ENCODE peak calls at places on chromosomes 2 and 18, in six cellular contexts. E is hepatocyte, T is ovary, D is neural progenitor cell, P is GM23338, L is breast epithelium. R is an unnamed sample. For H3K27me3, the result is how much of the 10 kb centered on the place peaks cover.

GRCh38 chr18:25935356-25935755 is 155.1 kb downstream of the SS18 start:
- DNase-seq in E (no peak), T (no peak), D (no peak), P (no peak), L (no peak), R (no peak)

GRCh38 chr2:61645911-61646310 is 107.8 kb upstream of the XPO1 start:
- DNase-seq in E (no peak), T (no peak), D (no peak), P (no peak), L (no peak), R (no peak)

GRCh38 chr2:234218261-234219180 is 168.0 kb downstream of the SPP2 start:
- DNase-seq in E (peak), T (no peak), D (no peak), P (no peak), L (no peak), R (no peak)

GRCh38 chr18:26482567-26482966 is 65.8 kb downstream of the KCTD1 start:
- DNase-seq in E (no peak), T (no peak), D (peak), P (peak), L (no peak), R (no peak)

GRCh38 chr18:27004056-27004829 is 138.7 kb upstream of the AQP4 start:
- DNase-seq in E (no peak), T (no peak), D (peak), P (peak), L (no peak), R (no peak)

GRCh38 chr2:98455494-98455976 is 10.9 kb downstream of the INPP4A start:
- DNase-seq in E (no peak), T (no peak), D (no peak), P (no peak), L (no peak), R (no peak)

GRCh38 chr2:102488063-102488462 is 15.0 kb downstream of the SLC9A4 start:
- DNase-seq in E (peak), T (no peak), D (no peak), P (no peak), L (no peak), R (no peak)

GRCh38 chr18:832085-832681 is 20.1 kb upstream of the YES1 start:
- DNase-seq in E (peak), T (peak), D (peak), P (peak), L (no peak), R (peak)

GRCh38 chr18:41501848-41502247 is 453.2 kb upstream of the PIK3C3 start:
- DNase-seq in E (no peak), T (no peak), D (no peak), P (no peak), L (no peak), R (no peak)

GRCh38 chr2:204104821-204105220 is 168.3 kb downstream of the ICOS start:
- DNase-seq in E (no peak), T (no peak), D (no peak), P (no peak), L (no peak), R (no peak)

GRCh38 chr2:233079953-233080835 is 20.1 kb downstream of the INPP5D start:
- DNase-seq in E (no peak), T (no peak), D (no peak), P (no peak), L (peak), R (no peak)

GRCh38 chr2:177923323-177923722 is 149.3 kb downstream of the PDE11A start:
- DNase-seq in E (no peak), T (no peak), D (no peak), P (no peak), L (no peak), R (no peak)

GRCh38 chr2:241595600-241596140 is 37.1 kb downstream of the BOK start:
- DNase-seq in E (peak), T (no peak), D (peak), P (peak), L (no peak), R (no peak)

GRCh38 chr2:51698005-51698404 is 666.1 kb upstream of the NRXN1 start:
- DNase-seq in E (peak), T (no peak), D (no peak), P (no peak), L (no peak), R (no peak)

GRCh38 chr18:8468911-8469310 is 140.3 kb upstream of the RAB12 start:
- DNase-seq in E (no peak), T (no peak), D (no peak), P (no peak), L (no peak), R (no peak)

GRCh38 chr18:51724790-51725721 is 527.6 kb upstream of the MEX3C start:
- DNase-seq in E (peak), T (no peak), D (no peak), P (peak), L (no peak), R (peak)

GRCh38 chr2:216765810-216766259 is 70.5 kb upstream of the IGFBP5 start:
- DNase-seq in E (peak), T (peak), D (peak), P (peak), L (no peak), R (no peak)

GRCh38 chr2:140108706-140109472 is 1328.7 kb upstream of the NXPH2 start:
- DNase-seq in E (no peak), T (no peak), D (no peak), P (peak), L (no peak), R (no peak)

GRCh38 chr2:227450196-227450851 is 21.6 kb upstream of the AGFG1 start:
- DNase-seq in E (no peak), T (no peak), D (no peak), P (no peak), L (no peak), R (no peak)

GRCh38 chr2:8004250-8004681 is 677.6 kb upstream of the ID2 start:
- DNase-seq in E (peak), T (peak), D (no peak), P (no peak), L (no peak), R (no peak)

GRCh38 chr18:36672437-36673344 is 156.1 kb downstream of the TPGS2 start:
- DNase-seq in E (no peak), T (no peak), D (no peak), P (no peak), L (no peak), R (peak)

GRCh38 chr2:30691948-30692828 is 115.1 kb downstream of the CAPN13 start:
- DNase-seq in E (no peak), T (no peak), D (no peak), P (no peak), L (no peak), R (no peak)
- TF ChIP-seq CTCF in E (peak), T (no peak), D (no peak), P (no peak), L (no peak), R (peak)

GRCh38 chr2:88129313-88129959 is 1.6 kb upstream of the FABP1 start:
- DNase-seq in E (no peak), T (no peak), D (no peak), P (no peak), L (no peak), R (no peak)
- H3K27me3 ChIP-seq in E (under half), T (under half), D (under half), P (under half), L (under half), R (under half)

DNA sequence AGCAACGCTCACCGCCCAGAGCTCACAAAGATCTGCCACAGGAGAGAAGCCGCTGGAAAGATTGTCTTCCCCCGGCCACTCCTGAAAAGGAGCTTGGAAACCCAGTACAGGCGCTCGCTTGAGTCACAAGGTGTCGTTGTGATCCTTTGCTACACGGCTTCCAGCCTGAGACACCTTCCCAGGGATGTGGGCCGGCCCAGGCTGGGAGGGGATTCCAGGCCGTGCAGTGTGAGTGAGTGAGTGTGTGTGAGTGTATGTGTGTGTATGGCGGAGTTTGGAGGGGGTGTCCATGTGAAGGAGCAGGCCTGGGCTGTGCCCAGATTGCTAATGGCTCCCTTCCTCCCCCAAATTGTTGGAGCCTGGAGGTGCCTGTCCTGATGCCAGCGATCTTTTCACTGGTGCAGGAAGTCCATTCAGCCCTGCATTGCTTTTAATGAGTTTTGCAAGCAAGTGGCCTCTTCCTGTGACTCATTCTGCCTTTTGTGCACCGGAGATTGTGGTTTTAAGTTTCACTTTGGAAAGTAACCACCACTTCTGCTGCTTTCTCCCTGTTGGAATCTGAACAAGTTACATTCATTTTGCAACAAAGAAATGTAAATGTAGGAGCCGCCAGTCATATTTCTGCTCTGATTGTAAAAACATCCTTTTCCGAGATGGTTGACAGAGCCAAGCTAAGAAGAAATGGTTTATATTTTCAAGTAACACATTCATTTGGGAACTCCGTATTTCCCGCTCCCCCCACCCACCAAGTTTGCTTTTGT is 83.7 kb downstream of the LPIN1 start:
- DNase-seq in E (peak), T (peak), D (peak), P (peak), L (peak), R (peak)
- H3K4me3 ChIP-seq in E (peak), T (peak), D (peak), P (peak), L (peak), R (peak)

DNA sequence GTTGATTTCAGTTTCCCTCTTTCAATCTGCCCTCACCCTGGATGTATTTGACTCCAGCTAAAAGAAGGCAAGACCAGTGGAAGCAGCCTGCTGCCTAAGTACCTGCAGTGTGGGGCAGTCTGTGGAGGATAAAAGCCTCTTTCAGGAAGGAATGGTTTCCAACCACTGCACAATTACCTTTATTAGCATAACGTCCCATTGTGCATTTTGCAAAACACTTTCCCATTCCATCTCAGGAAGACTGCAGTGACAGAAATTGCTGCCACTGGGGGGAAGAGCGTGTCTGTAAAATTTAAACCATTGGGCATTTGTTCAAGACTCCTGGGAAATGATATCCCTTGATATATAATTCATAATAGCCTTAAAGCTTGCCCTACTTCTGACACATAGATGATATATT is 26.2 kb downstream of the CYRIA start:
- DNase-seq in E (no peak), T (no peak), D (peak), P (no peak), L (no peak), R (no peak)
- TF ChIP-seq CTCF in E (no peak), T (no peak), D (no peak), P (no peak), L (no peak), R (no peak)

DNA sequence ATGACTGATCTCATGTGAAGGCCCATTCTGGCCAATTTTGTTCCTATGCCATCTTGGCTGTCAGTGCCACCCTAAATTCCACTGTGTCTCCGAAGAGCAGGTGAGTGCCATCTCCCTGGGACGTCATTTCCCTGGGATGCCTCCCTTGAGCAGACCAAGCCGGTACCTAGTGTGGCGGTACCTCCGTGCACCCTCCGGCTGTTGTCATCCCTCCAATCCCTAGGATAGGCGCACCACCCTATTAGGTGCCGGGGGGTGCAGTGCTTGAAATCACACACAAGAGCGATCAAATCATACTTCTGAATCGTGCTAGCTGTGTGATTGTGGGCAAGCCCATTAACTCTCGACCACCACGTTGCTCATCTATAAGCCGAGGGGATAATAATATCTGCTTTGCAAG is 81.8 kb upstream of the GLI2 start:
- DNase-seq in E (no peak), T (no peak), D (no peak), P (no peak), L (no peak), R (no peak)
- H3K27me3 ChIP-seq in E (under half), T (under half), D (under half), P (half or more), L (under half), R (under half)

R was measured in right lobe of liver.